ENCODE peak calls at places on chromosomes 7 and 10, in four cellular contexts. F, O, T and E are unnamed samples.

GRCh38 chr7:105600720-105601550 is 19.6 kb upstream of the EFCAB10 start:
- DNase-seq in O (no peak), F (no peak), T (no peak), E (no peak)

GRCh38 chr7:117673367-117673766 is 193.5 kb downstream of the CFTR start:
- DNase-seq in F (no peak), T (no peak), O (peak; percentile 69), E (no peak)

GRCh38 chr7:151598045-151598444 is 78.3 kb upstream of the RHEB start:
- DNase-seq in F (peak; percentile 48), O (no peak), T (no peak), E (no peak)

GRCh38 chr10:114943000-114943399 is 5.0 kb downstream of the TRUB1 start:
- DNase-seq in O (no peak), T (no peak), F (no peak), E (no peak)

GRCh38 chr10:70688828-70689227 is 16.5 kb downstream of the ADAMTS14 start:
- DNase-seq in F (no peak), O (no peak), T (no peak), E (no peak)

GRCh38 chr7:141053626-141054025 is 20.2 kb upstream of the TMEM178B start:
- DNase-seq in O (no peak), F (no peak), T (no peak), E (no peak)

GRCh38 chr7:90825779-90826178 is 229.7 kb downstream of the CDK14 start:
- DNase-seq in O (no peak), F (no peak), T (no peak), E (peak; percentile 75)

GRCh38 chr7:29815181-29816105 is 9.1 kb downstream of the WIPF3 start:
- DNase-seq in T (no peak), O (no peak), F (no peak), E (no peak)

GRCh38 chr7:27795977-27796376 is 56.0 kb downstream of the TAX1BP1 start:
- DNase-seq in F (no peak), T (no peak), O (no peak), E (no peak)

GRCh38 chr7:1164436-1164835 is 4.4 kb upstream of the ZFAND2A start:
- DNase-seq in F (no peak), O (no peak), T (no peak), E (no peak)

GRCh38 chr7:1172666-1173523 is 12.9 kb upstream of the ZFAND2A start:
- DNase-seq in F (no peak), O (no peak), T (no peak), E (no peak)

GRCh38 chr7:1168422-1168821 is 8.4 kb upstream of the ZFAND2A start:
- DNase-seq in T (no peak), F (no peak), O (no peak), E (no peak)

GRCh38 chr7:1170741-1171501 is 10.9 kb upstream of the ZFAND2A start:
- DNase-seq in O (no peak), F (no peak), T (no peak), E (no peak)

GRCh38 chr7:1169409-1170368 is 9.7 kb upstream of the ZFAND2A start:
- DNase-seq in O (peak; percentile 98), T (peak; percentile 86), F (no peak), E (no peak)
- H3K9ac ChIP-seq in O (no peak overlapping the region), T (no peak overlapping the region), F (no peak overlapping the region), E (peak overlapping the region; percentile 91)

GRCh38 chr7:50479743-50480517 is 29.8 kb upstream of the FIGNL1 start:
- DNase-seq in T (no peak), F (no peak), O (no peak), E (no peak)

GRCh38 chr7:50476953-50477625 is 26.9 kb upstream of the FIGNL1 start:
- DNase-seq in O (no peak), T (no peak), F (no peak), E (no peak)

GRCh38 chr7:50475340-50475739 is 25.2 kb upstream of the FIGNL1 start:
- DNase-seq in F (no peak), T (no peak), O (no peak), E (no peak)

GRCh38 chr7:50474382-50475155 is 24.4 kb upstream of the FIGNL1 start:
- DNase-seq in T (no peak), O (no peak), F (no peak), E (no peak)

GRCh38 chr7:50477640-50478039 is 27.5 kb upstream of the FIGNL1 start:
- DNase-seq in T (peak; percentile 60), O (no peak), F (no peak), E (no peak)
- TF ChIP-seq POLR2AphosphoS5 in T (no peak), O (no peak), F (no peak), E (no peak)

GRCh38 chr7:859368-860030 is 16.9 kb upstream of the GET4 start:
- DNase-seq in T (no peak), O (no peak), F (no peak), E (no peak)

GRCh38 chr7:855686-856369 is 20.5 kb upstream of the GET4 start:
- DNase-seq in F (no peak), O (no peak), T (no peak), E (no peak)

GRCh38 chr7:857661-858060 is 18.7 kb upstream of the GET4 start:
- DNase-seq in T (no peak), O (no peak), F (no peak), E (no peak)

GRCh38 chr7:854118-854775 is 22.0 kb downstream of the SUN1 start:
- DNase-seq in F (no peak), O (no peak), T (no peak), E (no peak)

DNA sequence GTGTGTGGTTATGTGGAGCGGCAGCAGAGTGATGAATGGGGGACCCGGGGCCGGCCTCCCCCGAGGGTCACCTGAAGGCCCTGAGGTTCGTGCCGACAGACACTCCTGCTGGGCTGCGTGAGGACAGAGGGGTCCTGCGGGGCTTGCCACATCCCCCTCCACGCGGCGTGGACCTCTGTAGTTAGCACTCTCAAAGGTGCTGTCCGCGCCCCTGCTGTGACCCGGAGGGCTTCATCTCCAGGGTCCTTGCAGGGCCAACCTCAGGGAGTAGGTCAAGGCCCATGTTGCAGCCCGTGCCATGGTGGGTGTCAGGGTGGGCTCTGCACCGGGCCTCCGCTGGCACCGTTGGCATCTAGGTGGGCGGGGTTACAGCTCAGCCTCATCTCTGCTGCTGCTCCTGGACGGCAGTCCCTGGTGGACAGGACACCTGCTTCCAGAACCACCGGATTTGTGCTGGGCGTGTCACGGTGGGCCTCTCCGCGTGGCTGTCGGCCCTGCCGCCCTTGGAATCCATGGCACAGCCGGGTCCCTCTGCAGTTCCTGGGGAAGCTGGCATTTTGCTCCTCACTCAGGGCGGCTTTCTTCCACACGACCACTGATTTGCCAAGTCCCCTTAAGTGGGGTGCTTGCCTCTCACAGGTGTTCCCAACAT is 19.8 kb upstream of the GET4 start:
- DNase-seq in F (no peak), O (no peak), T (no peak), E (no peak)
- H3K36me3 ChIP-seq in F (peaks cover 65% of the 10 kb centered on the region), O (peaks cover 66% of the 10 kb centered on the region), T (peaks cover 95% of the 10 kb centered on the region), E (peaks cover 70% of the 10 kb centered on the region)

GRCh38 chr10:95475003-95475383 is 86.2 kb downstream of the SORBS1 start:
- DNase-seq in T (no peak), F (no peak), O (no peak), E (no peak)
- H3K9ac ChIP-seq in T (no peak overlapping the region), F (no peak overlapping the region), O (no peak overlapping the region), E (no peak overlapping the region)